ENCODE peak calls at places on chromosomes 16 and 17, in four cellular contexts. M is H1, X is HepG2, W is GM12878. S is an unnamed sample.

GRCh38 chr17:82844796-82845162 is 5.0 kb upstream of the ZNF750 start:
- DNase-seq in W (no peak), X (no peak), M (no peak), S (no peak)

GRCh38 chr17:2054740-2055493 is at the start of gene HIC1:
- DNase-seq in M (no peak), X (peak; percentile 24), W (no peak), S (no peak)

GRCh38 chr17:62968445-62968923 is 2.4 kb downstream of the TANC2 start:
- DNase-seq in X (peak; percentile 83), W (peak; percentile 24), M (no peak), S (peak; percentile 44)

GRCh38 chr17:32771396-32771795 is 105.5 kb downstream of the MYO1D start:
- DNase-seq in W (no peak), X (no peak), M (no peak), S (no peak)

GRCh38 chr16:86210403-86211193 is 299.7 kb upstream of the FOXF1 start:
- DNase-seq in M (no peak), X (no peak), W (no peak), S (no peak)

GRCh38 chr16:68445458-68445857 is 2.9 kb downstream of the SMPD3 start:
- DNase-seq in M (no peak), X (peak; percentile 67), W (peak; percentile 28), S (peak; percentile 84)

GRCh38 chr16:89821438-89822187 is 5.2 kb upstream of the FANCA start:
- DNase-seq in W (no peak), X (peak; percentile 81), M (no peak), S (no peak)

GRCh38 chr17:77811521-77811920 is 147.0 kb upstream of the TNRC6C start:
- DNase-seq in W (no peak), M (no peak), X (no peak), S (no peak)

GRCh38 chr17:17275991-17276390 is 5.1 kb downstream of the COPS3 start:
- DNase-seq in W (no peak), X (no peak), M (no peak), S (no peak)

GRCh38 chr16:85123891-85124635 is 11.8 kb upstream of the CIBAR2 start:
- DNase-seq in W (no peak), X (no peak), M (peak; percentile 47), S (peak; percentile 51)

GRCh38 chr16:22347100-22347820 is 27.2 kb downstream of the CDR2 start:
- DNase-seq in W (no peak), X (no peak), M (no peak), S (no peak)

GRCh38 chr16:5325932-5326331 is 228.3 kb upstream of the EEF2KMT start:
- DNase-seq in W (no peak), M (no peak), X (no peak), S (no peak)

GRCh38 chr17:39473310-39473709 is 12.0 kb downstream of the CDK12 start:
- DNase-seq in M (no peak), X (no peak), W (no peak), S (no peak)

GRCh38 chr17:77470800-77471733 is 330.3 kb downstream of the SEC14L1 start:
- DNase-seq in W (no peak), M (no peak), X (peak; percentile 44), S (peak; percentile 71)

GRCh38 chr16:49773534-49774486 is 82.1 kb downstream of the ZNF423 start:
- DNase-seq in X (no peak), W (no peak), M (no peak), S (no peak)

GRCh38 chr17:82589851-82590180 is 58.4 kb downstream of the WDR45B start:
- DNase-seq in M (no peak), W (no peak), X (no peak), S (no peak)

GRCh38 chr17:46949291-46950174 is 26.6 kb downstream of the GOSR2 start:
- DNase-seq in W (no peak), X (no peak), M (no peak), S (no peak)

GRCh38 chr16:15461376-15461775 is 27.0 kb downstream of the BMERB1 start:
- DNase-seq in X (no peak), W (no peak), M (no peak), S (no peak)

GRCh38 chr17:80872011-80872929 is 119.4 kb upstream of the CHMP6 start:
- DNase-seq in M (no peak), W (no peak), X (no peak), S (no peak)

GRCh38 chr16:67548265-67549126 is 13.8 kb upstream of the CTCF start:
- DNase-seq in W (no peak), M (no peak), X (no peak), S (no peak)

GRCh38 chr16:8832383-8833100 is 34.9 kb downstream of the PMM2 start:
- DNase-seq in M (no peak), W (no peak), X (no peak), S (no peak)

GRCh38 chr16:85615014-85615851 is 2.1 kb downstream of the GSE1 start:
- DNase-seq in X (peak; percentile 79), M (no peak), W (no peak), S (no peak)

GRCh38 chr17:57706761-57707160 is 38.3 kb downstream of the CCDC182 start:
- DNase-seq in X (no peak), M (no peak), W (no peak), S (no peak)

GRCh38 chr16:72369273-72369672 is 197.3 kb upstream of the PMFBP1 start:
- DNase-seq in W (no peak), X (no peak), M (no peak), S (no peak)

GRCh38 chr17:6786618-6787017 is 10.6 kb downstream of the FBXO39 start:
- DNase-seq in X (no peak), W (no peak), M (no peak), S (no peak)

GRCh38 chr17:6160188-6160555 is 90.0 kb downstream of the WSCD1 start:
- DNase-seq in M (no peak), X (no peak), W (no peak), S (no peak)

GRCh38 chr16:62225675-62226074 is 189.4 kb upstream of the CDH8 start:
- DNase-seq in X (peak; percentile 76), W (peak; percentile 24), M (peak; percentile 86), S (peak; percentile 64)

GRCh38 chr17:17824780-17825614 is 11.8 kb downstream of the SREBF1 start:
- DNase-seq in X (no peak), M (no peak), W (no peak), S (no peak)

GRCh38 chr17:9208381-9208780 is 187.1 kb downstream of the NTN1 start:
- DNase-seq in X (no peak), M (no peak), W (no peak), S (no peak)

GRCh38 chr17:9204623-9205329 is 183.5 kb downstream of the NTN1 start:
- DNase-seq in X (no peak), M (no peak), W (no peak), S (no peak)

GRCh38 chr17:9205520-9206159 is 184.3 kb downstream of the NTN1 start:
- DNase-seq in X (no peak), W (no peak), M (no peak), S (no peak)

GRCh38 chr17:9206160-9206988 is 185.1 kb downstream of the NTN1 start:
- DNase-seq in W (no peak), X (no peak), M (no peak), S (no peak)

GRCh38 chr17:9206989-9207317 is 185.6 kb downstream of the NTN1 start:
- DNase-seq in X (no peak), W (no peak), M (no peak), S (no peak)
- TF ChIP-seq SUZ12 in X (no peak), W (no peak), M (no peak), S (no peak)

GRCh38 chr17:50014471-50015088 is 19.6 kb upstream of the DLX3 start:
- DNase-seq in W (no peak), M (no peak), X (no peak), S (no peak)
- H3K9ac ChIP-seq in W (no peak overlapping the region), M (no peak overlapping the region), X (no peak overlapping the region), S (no peak overlapping the region)

GRCh38 chr17:31448467-31449077 is 57.1 kb downstream of the RAB11FIP4 start:
- DNase-seq in M (no peak), X (no peak), W (no peak), S (no peak)
- TF ChIP-seq YY1 in M (no peak), X (no peak), W (no peak), S (no peak)

GRCh38 chr16:75072239-75072947 is 44.2 kb downstream of the LDHD start:
- DNase-seq in W (no peak), X (no peak), M (no peak), S (no peak)

GRCh38 chr16:75075688-75076268 is 40.8 kb downstream of the LDHD start:
- DNase-seq in W (no peak), X (no peak), M (no peak), S (no peak)

GRCh38 chr16:75074920-75075687 is 41.5 kb downstream of the LDHD start:
- DNase-seq in W (peak; percentile 96), M (no peak), X (no peak), S (no peak)

GRCh38 chr16:75073551-75074414 is 42.8 kb downstream of the LDHD start:
- DNase-seq in X (no peak), W (no peak), M (no peak), S (no peak)

GRCh38 chr16:75074415-75074793 is 42.2 kb downstream of the LDHD start:
- DNase-seq in M (no peak), W (no peak), X (no peak), S (no peak)
- TF ChIP-seq SUZ12 in M (no peak), W (no peak), X (no peak), S (no peak)